ENCODE peak calls at places on chromosome 21, in four cellular contexts. J, L, S and F are unnamed samples.
A peak's percentile ranks its signal among the peaks of the same experiment; 100 is the strongest.

GRCh38 chr21:45259206-45259795 is 28.4 kb downstream of the POFUT2 start:
- DNase-seq in J (no peak), L (no peak), S (peak; percentile 39), F (peak; percentile 12)

GRCh38 chr21:26842976-26843911 is 2.0 kb downstream of the ADAMTS1 start:
- DNase-seq in J (peak; percentile 92), L (peak; percentile 96), S (peak; percentile 81), F (peak; percentile 86)

GRCh38 chr21:23936224-23936623 is 1671.1 kb downstream of the MRPL39 start:
- DNase-seq in J (peak; percentile 63), L (peak; percentile 48), S (peak; percentile 47), F (no peak)

GRCh38 chr21:41685511-41686149 is 81.2 kb downstream of the RIPK4 start:
- DNase-seq in J (no peak), L (no peak), S (no peak), F (no peak)

GRCh38 chr21:28856588-28857250 is 136.0 kb downstream of the LTN1 start:
- DNase-seq in J (peak; percentile 34), L (no peak), S (no peak), F (peak; percentile 44)

GRCh38 chr21:46126321-46127238 is 28.7 kb downstream of the COL6A2 start:
- DNase-seq in J (no peak), L (no peak), S (peak; percentile 39), F (peak; percentile 25)

GRCh38 chr21:28018741-28019669 is 973.7 kb downstream of the LTN1 start:
- DNase-seq in J (no peak), L (peak; percentile 5), S (no peak), F (peak; percentile 55)

GRCh38 chr21:20260124-20260523 is 738.1 kb upstream of the NCAM2 start:
- DNase-seq in J (no peak), L (no peak), S (no peak), F (no peak)

GRCh38 chr21:30813174-30813573 is at the start of gene KRTAP8-1:
- DNase-seq in J (no peak), L (no peak), S (no peak), F (no peak)

GRCh38 chr21:29187939-29188338 is 57.5 kb downstream of the MAP3K7CL start:
- DNase-seq in J (no peak), L (peak; percentile 96), S (no peak), F (no peak)

GRCh38 chr21:15293251-15293650 is 228.5 kb upstream of the NRIP1 start:
- DNase-seq in J (peak; percentile 98), L (peak; percentile 82), S (no peak), F (no peak)

GRCh38 chr21:21631961-21632360 is 633.8 kb downstream of the NCAM2 start:
- DNase-seq in J (no peak), L (peak; percentile 17), S (no peak), F (no peak)

GRCh38 chr21:29613021-29613420 is 314.3 kb downstream of the BACH1 start:
- DNase-seq in J (no peak), L (peak; percentile 10), S (no peak), F (no peak)

GRCh38 chr21:46128983-46129571 is 26.3 kb downstream of the FTCD start:
- DNase-seq in J (no peak), L (no peak), S (no peak), F (no peak)

GRCh38 chr21:15976807-15977206 is 247.0 kb downstream of the USP25 start:
- DNase-seq in J (peak; percentile 53), L (no peak), S (no peak), F (no peak)

GRCh38 chr21:15063821-15064575 is 802 bp downstream of the NRIP1 start:
- DNase-seq in J (peak; percentile 67), L (no peak), S (peak; percentile 72), F (peak; percentile 46)

GRCh38 chr21:30194701-30195299 is 21.1 kb downstream of the CLDN8 start:
- DNase-seq in J (peak; percentile 59), L (no peak), S (no peak), F (no peak)

GRCh38 chr21:46122758-46123683 is 25.1 kb downstream of the COL6A2 start:
- DNase-seq in J (no peak), L (no peak), S (no peak), F (no peak)

GRCh38 chr21:26881504-26882228 is 36.5 kb upstream of the ADAMTS1 start:
- DNase-seq in J (peak; percentile 32), L (peak; percentile 39), S (no peak), F (no peak)

GRCh38 chr21:41622831-41623548 is 115.0 kb upstream of the TMPRSS2 start:
- DNase-seq in J (no peak), L (peak; percentile 53), S (no peak), F (no peak)

GRCh38 chr21:37915516-37915915 is 741 bp downstream of the KCNJ6 start:
- DNase-seq in J (peak; percentile 7), L (no peak), S (peak; percentile 65), F (peak; percentile 43)

GRCh38 chr21:40706806-40707205 is 140.2 kb downstream of the DSCAM start:
- DNase-seq in J (no peak), L (no peak), S (no peak), F (no peak)

GRCh38 chr21:23743821-23744220 is 1863.5 kb downstream of the MRPL39 start:
- DNase-seq in J (no peak), L (no peak), S (no peak), F (no peak)

GRCh38 chr21:26490771-26491170 is 82.3 kb downstream of the CYYR1 start:
- DNase-seq in J (peak; percentile 73), L (no peak), S (no peak), F (no peak)

GRCh38 chr21:38171723-38172344 is 85.0 kb upstream of the KCNJ15 start:
- DNase-seq in J (peak; percentile 97), L (peak; percentile 45), S (peak; percentile 66), F (peak; percentile 81)

GRCh38 chr21:46454634-46455390 is 3.9 kb upstream of the DIP2A start:
- DNase-seq in J (no peak), L (no peak), S (no peak), F (no peak)

GRCh38 chr21:46607605-46608004 is 2.7 kb upstream of the S100B start:
- DNase-seq in J (no peak), L (no peak), S (no peak), F (no peak)

GRCh38 chr21:34073749-34074282 is 438 bp downstream of the MRPS6 start:
- DNase-seq in J (no peak), L (no peak), S (peak; percentile 54), F (no peak)

GRCh38 chr21:34075099-34075425 is 1.7 kb downstream of the MRPS6 start:
- DNase-seq in J (no peak), L (no peak), S (no peak), F (no peak)

GRCh38 chr21:34075760-34076159 is 2.4 kb downstream of the MRPS6 start:
- DNase-seq in J (no peak), L (no peak), S (no peak), F (no peak)

GRCh38 chr21:34073032-34073748 is at the start of the genes MRPS6 and SLC5A3:
- DNase-seq in J (peak; percentile 94), L (peak; percentile 81), S (peak; percentile 91), F (peak; percentile 89)

DNA sequence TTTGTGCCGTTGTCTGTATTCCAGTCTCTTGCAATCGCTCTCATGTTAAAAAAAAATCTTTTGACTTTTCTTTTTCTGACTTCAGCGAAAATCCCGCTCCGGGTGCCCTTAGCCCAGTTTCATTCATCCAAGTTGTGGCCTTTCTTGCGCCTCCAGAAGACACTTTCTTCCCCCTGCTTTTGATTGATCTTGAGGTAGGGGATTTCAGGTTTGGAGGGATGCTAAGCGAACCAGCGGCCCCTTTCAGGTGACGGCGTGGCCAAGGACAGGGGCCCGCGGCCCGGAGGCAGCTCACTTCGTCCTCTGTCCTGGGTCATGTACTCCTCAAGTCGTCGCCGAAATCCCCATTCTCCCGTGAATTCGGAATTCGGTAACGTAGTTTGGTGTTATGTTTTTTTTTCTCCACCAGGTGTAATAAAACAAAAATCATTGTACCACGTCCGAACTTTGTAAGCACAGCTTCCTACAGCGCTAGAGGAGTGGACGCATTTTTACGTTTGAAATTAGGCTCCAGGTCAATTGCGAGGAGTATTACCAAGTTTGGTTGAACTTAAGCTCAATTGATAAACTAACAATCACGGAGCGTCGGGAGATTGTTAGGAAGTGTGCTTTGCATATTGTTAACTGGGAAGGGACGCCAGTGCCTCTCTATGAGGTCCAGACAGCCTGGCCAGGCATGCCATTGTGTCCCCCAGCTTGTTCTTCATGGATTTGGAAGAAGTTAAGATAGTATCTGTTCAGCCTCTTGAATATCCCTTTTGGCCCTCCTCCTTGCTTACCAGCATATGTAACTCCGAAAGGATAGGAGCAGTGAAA is 1.1 kb downstream of the MRPS6 start:
- DNase-seq in J (peak; percentile 85), L (no peak), S (peak; percentile 58), F (no peak)
- H3K4ac ChIP-seq in J (peak overlapping the region; percentile 86), L (peak overlapping the region; percentile 47), S (no peak overlapping the region), F (no peak overlapping the region)

DNA sequence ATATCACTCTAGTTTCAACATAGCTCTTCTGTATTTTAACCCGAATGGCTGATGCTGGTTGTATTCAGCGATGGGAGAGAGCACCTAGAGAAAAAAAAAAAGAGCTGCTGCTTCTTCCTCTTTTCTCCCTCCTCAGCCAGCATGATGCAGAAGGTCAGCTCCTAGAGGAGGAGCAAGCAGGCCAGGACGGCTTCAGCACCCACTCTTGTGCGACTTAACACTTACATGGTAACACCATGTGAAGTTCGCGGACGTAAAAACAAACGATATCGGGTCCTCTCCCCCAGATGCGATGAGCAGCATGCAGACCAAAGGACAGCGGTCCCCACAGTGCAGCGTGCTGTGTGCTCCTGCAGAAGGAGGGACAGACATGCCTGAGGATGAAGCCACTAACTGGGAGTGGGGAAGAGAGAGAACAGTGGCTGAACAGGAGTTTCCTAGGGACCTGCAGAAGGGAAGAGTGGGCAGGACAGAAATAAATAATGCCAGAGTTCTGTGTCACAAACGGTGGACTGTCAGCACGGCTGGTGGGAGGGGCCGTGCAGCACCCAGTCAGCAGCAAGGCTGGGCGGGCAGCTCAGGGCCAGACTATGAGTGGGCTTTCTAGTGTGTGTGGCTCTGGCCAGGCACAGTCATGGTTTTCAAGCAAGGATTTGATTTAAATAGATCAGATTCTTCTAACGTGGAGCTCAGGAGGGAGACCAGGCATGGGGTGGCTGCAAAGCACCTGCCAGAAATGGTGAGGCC is 11.4 kb upstream of the B3GALT5 start:
- DNase-seq in J (no peak), L (no peak), S (no peak), F (no peak)
- H4K5ac ChIP-seq in J (no peak overlapping the region), L (no peak overlapping the region), S (no peak overlapping the region), F (no peak overlapping the region)

GRCh38 chr21:34086887-34087306 is 13.5 kb downstream of the MRPS6 start:
- DNase-seq in J (no peak), L (no peak), S (no peak), F (no peak)

GRCh38 chr21:34083357-34083756 is 10.0 kb downstream of the MRPS6 start:
- DNase-seq in J (no peak), L (no peak), S (no peak), F (no peak)

GRCh38 chr21:34082769-34083168 is 9.4 kb downstream of the MRPS6 start:
- DNase-seq in J (no peak), L (no peak), S (no peak), F (no peak)

GRCh38 chr21:34088752-34089151 is 15.4 kb downstream of the MRPS6 start:
- DNase-seq in J (no peak), L (no peak), S (no peak), F (no peak)

GRCh38 chr21:34085129-34085528 is 11.8 kb downstream of the MRPS6 start:
- DNase-seq in J (peak; percentile 33), L (no peak), S (no peak), F (no peak)
- H3K4ac ChIP-seq in J (no peak overlapping the region), L (no peak overlapping the region), S (no peak overlapping the region), F (no peak overlapping the region)

GRCh38 chr21:32065654-32066053 is 192.8 kb downstream of the HUNK start:
- DNase-seq in J (no peak), L (no peak), S (no peak), F (no peak)
- H4K5ac ChIP-seq in J (no peak overlapping the region), L (no peak overlapping the region), S (no peak overlapping the region), F (no peak overlapping the region)

DNA sequence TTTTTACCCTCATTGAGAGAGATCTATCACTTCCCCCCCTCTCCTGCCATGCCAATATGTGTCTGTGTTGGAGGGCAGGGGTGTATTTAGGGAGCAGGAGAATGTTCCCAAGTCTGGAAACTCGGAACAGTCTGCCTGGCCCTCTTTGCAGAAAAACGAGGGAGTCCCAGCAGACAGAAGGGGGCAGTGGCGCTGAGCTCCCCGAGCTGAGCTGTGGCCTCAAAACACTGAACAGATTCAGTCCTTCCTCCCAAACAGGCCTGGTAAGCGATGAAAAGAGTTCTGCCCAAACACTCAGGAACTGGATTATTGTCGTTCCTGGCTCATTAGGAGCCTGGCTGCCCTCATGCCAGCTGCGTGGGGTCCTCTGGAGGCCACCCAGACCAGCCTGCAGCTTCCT is 981 bp downstream of the CLDN14 start:
- DNase-seq in J (peak; percentile 17), L (no peak), S (peak; percentile 62), F (peak; percentile 46)
- H3K4ac ChIP-seq in J (no peak overlapping the region), L (peak overlapping the region; percentile 44), S (no peak overlapping the region), F (no peak overlapping the region)